ENCODE peak calls at places on chromosomes 4 and X, in five cellular contexts. Y is left lung; H is HFFc6; T is stimulated activated CD4-positive, alpha-beta T cell treated with anti-CD3 and anti-CD28 coated beads, Interleukin-1b, Interleukin-23, amount 100 ng/mL, for 1 hour; F is GM03348. K is an unnamed sample.

GRCh38 chr4:6574747-6575502 is at the start of gene MAN2B2:
- DNase-seq in Y (peak; percentile 88), H (peak; percentile 69), T (peak; percentile 40), F (peak; percentile 100), K (peak; percentile 24)

GRCh38 chrX:111375747-111376146 is 36.2 kb downstream of the DCX start:
- DNase-seq in Y (no peak), H (no peak), T (no peak), F (no peak), K (no peak)

GRCh38 chr4:98510757-98511517 is 147.5 kb downstream of the TSPAN5 start:
- DNase-seq in Y (no peak), H (peak; percentile 81), T (no peak), F (peak; percentile 68), K (no peak)

GRCh38 chrX:437636-438390 is 51.1 kb upstream of the PPP2R3B start:
- DNase-seq in Y (no peak), H (no peak), T (no peak), F (no peak), K (no peak)

GRCh38 chrX:81957318-81957717 is 755.4 kb downstream of the SH3BGRL start:
- DNase-seq in Y (no peak), H (no peak), T (no peak), F (no peak), K (no peak)

GRCh38 chr4:53014368-53014767 is 152.3 kb downstream of the RASL11B start:
- DNase-seq in Y (no peak), H (no peak), T (no peak), F (no peak), K (no peak)

GRCh38 chr4:7195138-7195510 is 2.8 kb downstream of the SORCS2 start:
- DNase-seq in Y (peak; percentile 29), H (no peak), T (no peak), F (no peak), K (peak; percentile 57)

GRCh38 chr4:180437601-180438000 is 1805.6 kb upstream of the TENM3 start:
- DNase-seq in Y (no peak), H (no peak), T (no peak), F (no peak), K (no peak)

GRCh38 chrX:9285342-9285771 is 179.5 kb upstream of the TBL1X start:
- DNase-seq in Y (no peak), H (no peak), T (no peak), F (no peak), K (no peak)

GRCh38 chr4:156290811-156291210 is 337.1 kb upstream of the CTSO start:
- DNase-seq in Y (no peak), H (no peak), T (no peak), F (peak; percentile 16), K (no peak)

GRCh38 chr4:91127891-91128290 is 1000.7 kb downstream of the CCSER1 start:
- DNase-seq in Y (no peak), H (no peak), T (no peak), F (no peak), K (no peak)

GRCh38 chr4:155999743-156000142 is 46.1 kb upstream of the CTSO start:
- DNase-seq in Y (no peak), H (no peak), T (no peak), F (no peak), K (no peak)